ENCODE peak calls at places on chromosome 14, in ten cellular contexts. J is uterus, T is astrocyte, H is fibroblast of mammary gland, B is OCI-LY7, X is fibroblast of the aortic adventitia, F is WTC11, C is neural progenitor cell, U is Peyer's patch, P is fibroblast of lung. D is an unnamed sample.

GRCh38 chr14:63436286-63437098 is 106.7 kb downstream of the PPP2R5E start:
- DNase-seq in J (no peak), T (no peak), H (no peak), B (no peak), X (no peak), F (no peak), C (no peak), U (no peak), P (no peak), D (no peak)

GRCh38 chr14:24071144-24071697 is at the start of gene CPNE6:
- DNase-seq in J (no peak), T (no peak), H (no peak), B (no peak), X (no peak), F (no peak), C (no peak), U (no peak), P (no peak), D (no peak)

GRCh38 chr14:58796201-58796600 is 158.4 kb downstream of the DACT1 start:
- DNase-seq in J (no peak), T (no peak), H (no peak), B (no peak), X (no peak), F (no peak), C (no peak), U (no peak), P (no peak), D (no peak)

GRCh38 chr14:51253880-51254279 is 13.8 kb downstream of the TMX1 start:
- DNase-seq in J (no peak), T (no peak), H (no peak), B (no peak), X (no peak), F (no peak), C (no peak), U (no peak), P (no peak), D (no peak)

GRCh38 chr14:96117101-96117897 is 78.1 kb downstream of the C14orf132 start:
- DNase-seq in J (no peak), T (peak; percentile 45), H (peak; percentile 42), B (no peak), X (no peak), F (no peak), C (no peak), U (peak; percentile 43), P (no peak), D (no peak)

GRCh38 chr14:27391331-27391730 is 793.5 kb upstream of the NOVA1 start:
- DNase-seq in J (no peak), T (peak; percentile 74), H (peak; percentile 47), B (no peak), X (no peak), F (no peak), C (no peak), U (no peak), P (no peak), D (no peak)

GRCh38 chr14:80215756-80216581 is 4.7 kb upstream of the DIO2 start:
- DNase-seq in J (no peak), T (peak; percentile 63), H (peak; percentile 80), B (no peak), X (peak; percentile 71), F (no peak), C (peak; percentile 68), U (no peak), P (peak; percentile 47), D (no peak)

GRCh38 chr14:45664668-45665356 is 411.8 kb upstream of the MIS18BP1 start:
- DNase-seq in J (no peak), T (no peak), H (no peak), B (peak; percentile 3), X (no peak), F (peak; percentile 59), C (peak; percentile 16), U (no peak), P (no peak), D (no peak)

GRCh38 chr14:55438066-55438683 is 2.2 kb downstream of the TBPL2 start:
- DNase-seq in J (no peak), T (peak; percentile 38), H (peak; percentile 75), B (peak; percentile 53), X (peak; percentile 82), F (no peak), C (peak; percentile 74), U (peak; percentile 60), P (peak; percentile 74), D (peak; percentile 53)

GRCh38 chr14:89833120-89833521 is 121.4 kb downstream of the EFCAB11 start:
- DNase-seq in J (no peak), T (peak; percentile 42), H (no peak), B (no peak), X (peak; percentile 39), F (no peak), C (no peak), U (no peak), P (no peak), D (no peak)

GRCh38 chr14:103618999-103619398 is 10.0 kb upstream of the KLC1 start:
- DNase-seq in J (no peak), T (peak; percentile 29), H (no peak), B (no peak), X (no peak), F (no peak), C (no peak), U (no peak), P (no peak), D (peak; percentile 40)

GRCh38 chr14:103611215-103611614 is 17.8 kb upstream of the KLC1 start:
- DNase-seq in J (no peak), T (no peak), H (no peak), B (no peak), X (no peak), F (no peak), C (no peak), U (no peak), P (no peak), D (no peak)

GRCh38 chr14:103607822-103608221 is 21.2 kb upstream of the KLC1 start:
- DNase-seq in J (no peak), T (no peak), H (no peak), B (no peak), X (no peak), F (no peak), C (no peak), U (no peak), P (no peak), D (no peak)

GRCh38 chr14:103616635-103617300 is 12.2 kb upstream of the KLC1 start:
- DNase-seq in J (no peak), T (no peak), H (no peak), B (no peak), X (no peak), F (no peak), C (no peak), U (no peak), P (no peak), D (no peak)

DNA sequence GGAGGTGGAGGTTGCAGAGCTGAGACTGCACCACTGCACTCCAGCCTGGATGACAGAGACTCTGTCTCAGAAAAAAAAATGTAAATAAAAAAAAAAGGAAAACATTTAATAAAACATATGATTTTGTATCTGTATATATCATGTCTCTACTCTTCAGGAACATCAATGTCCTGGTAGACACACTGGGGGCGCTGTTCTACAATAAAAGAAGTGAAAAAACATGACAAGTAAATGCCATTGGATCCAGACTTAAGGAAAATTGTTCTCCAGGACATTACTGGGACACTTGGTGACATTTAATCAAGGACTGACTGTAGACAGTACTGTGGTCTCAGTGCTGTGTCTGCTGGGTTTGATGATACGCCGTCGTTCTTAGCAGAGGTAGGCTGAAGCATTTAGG is 15.5 kb upstream of the KLC1 start:
- DNase-seq in J (no peak), T (no peak), H (peak; percentile 35), B (no peak), X (peak; percentile 27), F (no peak), C (no peak), U (no peak), P (peak; percentile 39), D (no peak)
- TF ChIP-seq CTCF in J (no peak), T (no peak), H (peak; percentile 32), B (peak; percentile 70), X (peak; percentile 39), F (no peak), C (no peak), U (peak; percentile 59), P (peak; percentile 7), D (peak; percentile 67)

DNA sequence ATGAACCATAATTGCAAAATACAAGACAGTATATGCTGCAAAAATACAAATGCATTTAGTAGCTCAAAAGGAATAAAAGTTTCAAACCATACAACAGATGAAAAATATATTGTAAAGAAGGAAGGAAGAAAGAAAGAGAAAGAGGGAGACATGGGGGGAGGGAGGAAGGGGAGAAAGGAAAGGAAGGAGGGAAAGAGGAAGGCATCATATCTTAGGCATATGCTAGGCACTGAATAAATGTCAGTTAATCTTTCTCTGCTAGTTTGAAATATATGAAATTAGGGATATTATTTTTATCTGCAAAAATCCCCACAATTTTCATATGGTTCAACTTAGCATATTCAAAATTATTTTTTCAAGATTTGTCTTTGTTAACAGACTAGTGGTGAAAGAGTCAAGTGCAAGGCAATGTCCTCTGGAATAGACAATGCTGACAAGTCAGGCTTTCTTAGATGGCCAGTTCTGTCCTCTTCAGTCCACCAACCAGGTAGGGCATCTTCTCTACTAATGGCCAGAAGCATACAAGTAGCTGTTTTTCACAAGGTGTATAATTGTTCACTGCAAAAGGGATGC is 506.4 kb downstream of the PRKD1 start:
- DNase-seq in J (no peak), T (no peak), H (no peak), B (no peak), X (no peak), F (no peak), C (no peak), U (no peak), P (no peak), D (no peak)
- TF ChIP-seq CTCF in J (no peak), T (no peak), H (peak; percentile 19), B (no peak), X (peak; percentile 21), F (no peak), C (no peak), U (no peak), P (no peak), D (peak; percentile 40)

GRCh38 chr14:38723277-38723676 is 379.8 kb downstream of the SEC23A start:
- DNase-seq in J (no peak), T (no peak), H (no peak), B (no peak), X (no peak), F (no peak), C (no peak), U (no peak), P (no peak), D (no peak)
- TF ChIP-seq CTCF in J (no peak), T (no peak), H (no peak), B (peak; percentile 52), X (no peak), F (no peak), C (no peak), U (no peak), P (no peak), D (peak; percentile 37)

DNA sequence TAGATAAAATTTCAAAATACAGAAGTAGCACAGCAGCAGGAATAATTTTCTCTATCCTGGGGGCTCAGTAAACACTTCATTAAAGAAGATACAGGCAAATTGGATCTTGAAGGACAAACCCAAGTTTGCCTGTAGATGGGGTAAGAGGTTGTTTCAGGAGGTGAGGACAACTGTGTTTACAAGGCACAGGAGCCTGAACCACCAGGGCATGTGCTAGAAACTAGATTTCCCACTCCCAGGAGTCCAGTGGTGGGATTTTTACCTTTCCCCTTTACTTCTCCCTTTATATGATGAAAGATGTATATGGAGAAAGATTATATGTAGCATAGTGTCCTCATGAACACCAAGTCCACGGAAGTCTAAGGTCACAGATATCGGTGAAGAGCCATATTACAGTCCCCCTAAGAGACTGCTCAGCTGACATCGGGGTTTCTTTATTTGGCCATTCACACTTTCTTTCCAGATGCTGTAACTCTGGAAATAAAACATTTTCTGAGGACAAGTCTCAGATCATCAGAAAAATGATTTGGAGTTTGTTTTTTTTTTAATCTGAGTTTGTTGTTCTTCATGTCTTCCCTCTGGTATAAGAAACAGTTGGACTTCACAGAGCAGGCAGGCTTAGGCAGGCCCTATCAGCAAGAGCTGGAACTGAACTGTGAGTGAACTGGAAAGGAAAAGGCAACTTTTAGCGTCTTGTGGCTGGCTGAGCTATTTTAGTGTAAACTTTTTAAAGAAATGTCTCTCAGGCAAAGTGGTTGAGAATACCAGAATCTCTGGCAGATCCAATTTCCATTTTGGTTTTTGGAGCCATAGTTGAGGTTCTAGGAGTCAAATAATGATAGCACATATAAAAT is 8.0 kb upstream of the EVL start:
- DNase-seq in J (no peak), T (no peak), H (peak; percentile 58), B (peak; percentile 58), X (peak; percentile 46), F (no peak), C (no peak), U (no peak), P (peak; percentile 39), D (peak; percentile 20)
- TF ChIP-seq CTCF in J (peak; percentile 21), T (no peak), H (peak; percentile 38), B (peak; percentile 76), X (peak; percentile 31), F (no peak), C (peak; percentile 28), U (peak; percentile 45), P (peak; percentile 4), D (peak; percentile 47)